ENCODE peak calls at places on chromosomes 1 and 21, in four cellular contexts. One of them, this sample, is unnamed.

GRCh38 chr1:220451541-220451940 is 76.4 kb upstream of the MARK1 start:
- DNase-seq in WTC11: no peak
- DNase-seq in K562: no peak
- DNase-seq in GM12878: no peak
- DNase-seq in this sample: peak

GRCh38 chr1:207698822-207699483 is 52.9 kb upstream of the CD46 start:
- DNase-seq in WTC11: peak
- DNase-seq in K562: peak
- DNase-seq in GM12878: no peak
- DNase-seq in this sample: peak

GRCh38 chr1:92478393-92478792 is 8.3 kb downstream of the GFI1 start:
- DNase-seq in WTC11: no peak
- DNase-seq in K562: no peak
- DNase-seq in GM12878: no peak
- DNase-seq in this sample: no peak

GRCh38 chr1:236027096-236027495 is 37.8 kb downstream of the NID1 start:
- DNase-seq in WTC11: no peak
- DNase-seq in K562: no peak
- DNase-seq in GM12878: no peak
- DNase-seq in this sample: no peak

GRCh38 chr21:34820051-34820450 is 151.3 kb downstream of the CLIC6 start:
- DNase-seq in WTC11: no peak
- DNase-seq in K562: peak
- DNase-seq in GM12878: no peak
- DNase-seq in this sample: no peak

GRCh38 chr1:216221260-216221700 is 202.0 kb downstream of the USH2A start:
- DNase-seq in WTC11: peak
- DNase-seq in K562: peak
- DNase-seq in GM12878: peak
- DNase-seq in this sample: peak

GRCh38 chr1:245067257-245067656 is 87.5 kb upstream of the KIF26B start:
- DNase-seq in WTC11: no peak
- DNase-seq in K562: no peak
- DNase-seq in GM12878: no peak
- DNase-seq in this sample: no peak

GRCh38 chr21:15638856-15639549 is 90.8 kb upstream of the USP25 start:
- DNase-seq in WTC11: no peak
- DNase-seq in K562: no peak
- DNase-seq in GM12878: no peak
- DNase-seq in this sample: peak

GRCh38 chr1:183622884-183623785 is 12.4 kb downstream of the ARPC5 start:
- DNase-seq in WTC11: peak
- DNase-seq in K562: peak
- DNase-seq in GM12878: no peak
- DNase-seq in this sample: peak

GRCh38 chr1:89104687-89105086 is 21.2 kb downstream of the GBP2 start:
- DNase-seq in WTC11: peak
- DNase-seq in K562: peak
- DNase-seq in GM12878: no peak
- DNase-seq in this sample: no peak

GRCh38 chr1:242081446-242081845 is 82.5 kb upstream of the MAP1LC3C start:
- DNase-seq in WTC11: no peak
- DNase-seq in K562: no peak
- DNase-seq in GM12878: no peak
- DNase-seq in this sample: no peak

GRCh38 chr1:60510162-60510561 is 436.6 kb upstream of the C1orf87 start:
- DNase-seq in WTC11: no peak
- DNase-seq in K562: no peak
- DNase-seq in GM12878: no peak
- DNase-seq in this sample: no peak

GRCh38 chr1:23419180-23419579 is 5.4 kb downstream of the TCEA3 start:
- DNase-seq in WTC11: peak
- DNase-seq in K562: no peak
- DNase-seq in GM12878: no peak
- DNase-seq in this sample: no peak

GRCh38 chr1:118116401-118116800 is 68.6 kb downstream of the SPAG17 start:
- DNase-seq in WTC11: no peak
- DNase-seq in K562: no peak
- DNase-seq in GM12878: no peak
- DNase-seq in this sample: no peak

GRCh38 chr1:165397945-165398344 is 41.4 kb upstream of the LMX1A start:
- DNase-seq in WTC11: no peak
- DNase-seq in K562: peak
- DNase-seq in GM12878: no peak
- DNase-seq in this sample: no peak

GRCh38 chr1:229273507-229274232 is 2.8 kb downstream of the RAB4A start:
- DNase-seq in WTC11: no peak
- DNase-seq in K562: no peak
- DNase-seq in GM12878: no peak
- DNase-seq in this sample: peak

GRCh38 chr1:17059391-17060128 is 5.7 kb upstream of the SDHB start:
- DNase-seq in WTC11: peak
- DNase-seq in K562: peak
- DNase-seq in GM12878: peak
- DNase-seq in this sample: peak

GRCh38 chr1:167084739-167085138 is 5.4 kb downstream of the GPA33 start:
- DNase-seq in WTC11: no peak
- DNase-seq in K562: no peak
- DNase-seq in GM12878: no peak
- DNase-seq in this sample: no peak

GRCh38 chr1:235424092-235424491 is 56.9 kb downstream of the TBCE start:
- DNase-seq in WTC11: no peak
- DNase-seq in K562: no peak
- DNase-seq in GM12878: no peak
- DNase-seq in this sample: no peak

GRCh38 chr21:34910396-34910795 is 138.7 kb downstream of the RUNX1 start:
- DNase-seq in WTC11: no peak
- DNase-seq in K562: no peak
- DNase-seq in GM12878: no peak
- DNase-seq in this sample: peak

GRCh38 chr1:3740752-3741151 is 11.5 kb upstream of the CCDC27 start:
- DNase-seq in WTC11: no peak
- DNase-seq in K562: no peak
- DNase-seq in GM12878: no peak
- DNase-seq in this sample: no peak

GRCh38 chr1:53088616-53089300 is 26.7 kb downstream of the PODN start:
- DNase-seq in WTC11: no peak
- DNase-seq in K562: peak
- DNase-seq in GM12878: no peak
- DNase-seq in this sample: no peak

GRCh38 chr1:210944255-210944654 is 189.7 kb downstream of the KCNH1 start:
- DNase-seq in WTC11: no peak
- DNase-seq in K562: no peak
- DNase-seq in GM12878: no peak
- DNase-seq in this sample: no peak

GRCh38 chr1:170623171-170623570 is 40.8 kb upstream of the PRRX1 start:
- DNase-seq in WTC11: no peak
- DNase-seq in K562: no peak
- DNase-seq in GM12878: no peak
- DNase-seq in this sample: no peak

GRCh38 chr1:30339866-30340265 is 383.5 kb downstream of the MATN1 start:
- DNase-seq in WTC11: no peak
- DNase-seq in K562: no peak
- DNase-seq in GM12878: no peak
- DNase-seq in this sample: no peak

GRCh38 chr1:53091841-53092645 is 30.0 kb downstream of the PODN start:
- DNase-seq in WTC11: no peak
- DNase-seq in K562: peak
- DNase-seq in GM12878: no peak
- DNase-seq in this sample: no peak

GRCh38 chr1:82515650-82516049 is 714.9 kb downstream of the ADGRL2 start:
- DNase-seq in WTC11: no peak
- DNase-seq in K562: no peak
- DNase-seq in GM12878: no peak
- DNase-seq in this sample: peak

GRCh38 chr1:36321119-36321951 is 2.1 kb downstream of the EVA1B start:
- DNase-seq in WTC11: peak
- DNase-seq in K562: peak
- DNase-seq in GM12878: no peak
- DNase-seq in this sample: no peak
- TF ChIP-seq CBFB in WTC11: no peak
- TF ChIP-seq CBFB in K562: no peak
- TF ChIP-seq CBFB in GM12878: no peak
- TF ChIP-seq CBFB in this sample: no peak

DNA sequence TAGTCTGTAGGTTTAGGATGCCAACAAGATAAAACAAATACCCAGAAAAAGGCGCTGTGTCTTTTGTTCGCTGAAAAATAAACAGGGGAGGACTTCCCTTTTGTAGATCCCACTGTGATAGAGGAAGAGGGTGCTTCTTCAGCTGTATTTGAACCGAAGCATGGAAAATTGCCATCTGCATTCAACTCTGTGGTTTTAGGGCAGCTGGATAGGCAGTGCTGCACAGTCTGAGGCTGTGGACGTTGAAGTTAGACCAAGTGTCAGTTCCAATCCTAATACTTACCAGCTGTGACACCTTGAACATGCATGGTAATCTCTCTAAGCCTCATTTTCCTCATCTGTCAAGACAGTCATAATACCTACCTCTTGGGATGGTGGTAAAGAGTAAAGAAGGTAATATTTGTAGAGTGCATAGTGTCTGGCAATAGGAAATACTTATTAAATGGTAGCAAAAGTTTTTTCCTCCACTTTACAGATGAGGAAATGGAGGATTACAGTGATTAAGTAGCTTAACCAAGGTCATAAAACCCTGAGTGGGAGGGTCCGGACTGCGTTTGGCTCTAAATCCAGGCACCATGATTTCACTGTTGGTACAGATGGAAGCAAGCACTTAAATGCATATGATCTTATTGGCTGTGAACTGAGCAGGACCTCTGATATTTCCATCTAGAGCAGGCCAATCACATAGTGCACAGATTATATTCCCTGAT is 48.5 kb downstream of the UTP25 start:
- DNase-seq in WTC11: no peak
- DNase-seq in K562: no peak
- DNase-seq in GM12878: no peak
- DNase-seq in this sample: no peak
- TF ChIP-seq CBFB in WTC11: no peak
- TF ChIP-seq CBFB in K562: no peak
- TF ChIP-seq CBFB in GM12878: no peak
- TF ChIP-seq CBFB in this sample: no peak

GRCh38 chr1:209104646-209105045 is 478.9 kb upstream of the CAMK1G start:
- DNase-seq in WTC11: no peak
- DNase-seq in K562: no peak
- DNase-seq in GM12878: no peak
- DNase-seq in this sample: no peak
- TF ChIP-seq CBFB in WTC11: no peak
- TF ChIP-seq CBFB in K562: no peak
- TF ChIP-seq CBFB in GM12878: no peak
- TF ChIP-seq CBFB in this sample: no peak

GRCh38 chr1:158654570-158654969 is 31.9 kb downstream of the SPTA1 start:
- DNase-seq in WTC11: no peak
- DNase-seq in K562: peak
- DNase-seq in GM12878: no peak
- DNase-seq in this sample: no peak
- TF ChIP-seq CBFB in WTC11: no peak
- TF ChIP-seq CBFB in K562: no peak
- TF ChIP-seq CBFB in GM12878: no peak
- TF ChIP-seq CBFB in this sample: no peak

DNA sequence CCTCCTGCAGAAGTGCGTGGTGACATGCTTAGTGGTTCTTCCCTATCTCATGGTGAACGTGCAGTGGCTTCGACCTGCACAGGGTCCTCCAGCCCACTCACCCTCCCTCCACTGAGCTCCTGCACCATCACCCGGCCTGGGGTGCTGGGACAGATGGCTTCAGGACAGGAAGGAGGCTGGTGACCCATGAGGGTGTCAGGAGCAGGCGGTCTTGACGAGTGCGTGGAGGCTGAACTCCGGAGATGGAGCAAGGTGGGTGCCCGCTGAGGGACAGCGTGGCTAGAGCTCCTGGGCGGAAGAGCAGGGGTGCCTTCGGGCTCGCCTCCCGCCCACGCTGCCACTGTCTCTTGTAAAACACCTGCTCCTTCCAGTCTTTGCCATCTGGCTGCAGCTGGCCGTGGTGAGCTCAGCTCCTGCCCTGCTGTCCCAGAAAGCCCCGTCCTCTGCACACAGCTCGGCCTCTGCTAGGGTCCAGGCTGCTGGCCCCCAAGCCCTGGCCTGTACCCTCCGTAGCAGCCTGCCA is 8.3 kb downstream of the KRTAP10-1 start:
- DNase-seq in WTC11: peak
- DNase-seq in K562: no peak
- DNase-seq in GM12878: no peak
- DNase-seq in this sample: no peak
- TF ChIP-seq CBFB in WTC11: no peak
- TF ChIP-seq CBFB in K562: no peak
- TF ChIP-seq CBFB in GM12878: no peak
- TF ChIP-seq CBFB in this sample: no peak

This sample was measured in HepG2.